ENCODE peak calls at places on chromosomes 1 and 21, in five cellular contexts. Y is RWPE1, U is lung, S is HFFc6, O is bronchial epithelial cell. I is an unnamed sample.

GRCh38 chr1:89615676-89616598 is 17.0 kb upstream of the LRRC8C start:
- DNase-seq in Y (peak; percentile 53), U (no peak), S (no peak), O (peak; percentile 83), I (no peak)

GRCh38 chr1:52139817-52140540 is 1.9 kb upstream of the ZFYVE9 start:
- DNase-seq in Y (peak; percentile 86), U (no peak), S (peak; percentile 83), O (peak; percentile 98), I (no peak)

GRCh38 chr1:63454269-63454668 is 68.8 kb downstream of the ITGB3BP start:
- DNase-seq in Y (no peak), U (no peak), S (peak; percentile 19), O (peak; percentile 14), I (no peak)

GRCh38 chr1:175877939-175878730 is 134.7 kb upstream of the TNR start:
- DNase-seq in Y (no peak), U (no peak), S (no peak), O (no peak), I (no peak)

GRCh38 chr1:3772027-3772714 is 378 bp upstream of the SMIM1 start:
- DNase-seq in Y (peak; percentile 95), U (peak; percentile 94), S (peak; percentile 36), O (peak; percentile 58), I (peak; percentile 92)

GRCh38 chr1:215273838-215274516 is 191.4 kb downstream of the KCNK2 start:
- DNase-seq in Y (peak; percentile 67), U (no peak), S (peak; percentile 74), O (peak; percentile 80), I (no peak)

GRCh38 chr1:234899041-234899787 is 229.4 kb downstream of the TOMM20 start:
- DNase-seq in Y (no peak), U (peak; percentile 54), S (peak; percentile 60), O (peak; percentile 86), I (no peak)

GRCh38 chr21:36075171-36075570 is 5.3 kb downstream of the CBR1 start:
- DNase-seq in Y (no peak), U (no peak), S (no peak), O (peak; percentile 45), I (no peak)

GRCh38 chr1:33151115-33151514 is 30.7 kb downstream of the TRIM62 start:
- DNase-seq in Y (no peak), U (no peak), S (no peak), O (no peak), I (no peak)

GRCh38 chr1:21586926-21587601 is 77.8 kb downstream of the ALPL start:
- DNase-seq in Y (peak; percentile 87), U (peak; percentile 73), S (peak; percentile 82), O (peak; percentile 73), I (peak; percentile 89)

GRCh38 chr1:229283183-229283611 is 12.3 kb downstream of the RAB4A start:
- DNase-seq in Y (no peak), U (no peak), S (no peak), O (no peak), I (no peak)

GRCh38 chr1:119160851-119161250 is 20.4 kb upstream of the WARS2 start:
- DNase-seq in Y (no peak), U (no peak), S (peak; percentile 86), O (peak; percentile 33), I (no peak)

GRCh38 chr21:27219068-27219467 is 252.2 kb upstream of the ADAMTS5 start:
- DNase-seq in Y (no peak), U (no peak), S (peak; percentile 50), O (peak; percentile 83), I (no peak)

GRCh38 chr21:27212444-27212843 is 245.6 kb upstream of the ADAMTS5 start:
- DNase-seq in Y (no peak), U (no peak), S (no peak), O (no peak), I (no peak)

GRCh38 chr21:27213328-27213727 is 246.4 kb upstream of the ADAMTS5 start:
- DNase-seq in Y (no peak), U (no peak), S (peak; percentile 10), O (peak; percentile 21), I (no peak)
- TF ChIP-seq CTCF in Y (no peak), U (no peak), S (peak; percentile 56), O (no peak), I (peak; percentile 53)

GRCh38 chr1:154794608-154795007 is 75.5 kb downstream of the KCNN3 start:
- DNase-seq in Y (no peak), U (no peak), S (no peak), O (no peak), I (no peak)

GRCh38 chr1:154793674-154794073 is 76.4 kb downstream of the KCNN3 start:
- DNase-seq in Y (no peak), U (no peak), S (no peak), O (no peak), I (no peak)

GRCh38 chr1:154792899-154793298 is 77.2 kb downstream of the KCNN3 start:
- DNase-seq in Y (no peak), U (no peak), S (no peak), O (no peak), I (no peak)

GRCh38 chr1:154788886-154789285 is 81.2 kb downstream of the KCNN3 start:
- DNase-seq in Y (no peak), U (no peak), S (no peak), O (no peak), I (no peak)

GRCh38 chr1:154791292-154792278 is 78.5 kb downstream of the KCNN3 start:
- DNase-seq in Y (peak; percentile 59), U (no peak), S (no peak), O (peak; percentile 55), I (no peak)
- TF ChIP-seq CTCF in Y (no peak), U (no peak), S (no peak), O (no peak), I (no peak)

DNA sequence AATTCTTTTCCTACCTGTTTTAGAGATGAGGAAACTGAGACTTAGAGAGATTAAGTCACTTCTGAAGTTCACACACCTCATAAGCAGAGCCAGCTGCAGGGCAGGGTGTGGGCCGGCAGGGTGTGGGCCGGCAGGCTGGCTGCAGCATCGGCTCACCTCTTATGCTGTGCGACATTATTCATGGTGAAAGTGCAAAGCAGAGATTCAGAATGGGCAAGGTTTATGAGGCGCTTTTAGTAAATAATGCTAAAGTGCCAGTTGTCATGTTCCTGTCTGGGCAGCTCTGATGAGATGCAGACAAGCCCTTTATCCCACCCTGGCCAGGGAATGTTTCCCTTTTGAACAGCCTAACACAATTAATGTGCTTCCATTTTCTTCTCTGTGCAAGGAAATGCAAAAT is 14.6 kb downstream of the MAB21L3 start:
- DNase-seq in Y (no peak), U (no peak), S (no peak), O (peak; percentile 42), I (no peak)
- TF ChIP-seq CTCF in Y (no peak), U (no peak), S (no peak), O (no peak), I (no peak)

DNA sequence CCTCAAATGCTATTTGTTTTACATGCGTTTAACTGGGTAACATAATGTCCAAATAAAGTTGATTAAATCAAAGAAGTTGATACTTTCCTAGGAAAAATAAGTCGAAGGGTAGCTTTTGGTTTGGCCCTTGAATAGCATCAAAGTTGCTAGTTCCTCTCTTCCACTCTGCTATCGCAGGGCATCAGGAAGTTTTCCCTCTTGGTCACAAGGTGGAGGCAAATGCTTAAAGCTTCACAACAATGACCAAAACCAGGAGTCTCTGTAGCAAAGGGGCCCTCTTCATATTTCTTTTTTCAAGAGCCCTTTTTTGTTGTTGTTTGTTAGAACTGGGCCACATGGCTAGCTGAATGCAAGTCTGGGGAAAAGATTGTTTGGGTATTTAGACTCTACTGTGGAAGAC is 668.4 kb downstream of the KCNT2 start:
- DNase-seq in Y (peak; percentile 34), U (no peak), S (no peak), O (peak; percentile 49), I (no peak)
- TF ChIP-seq CTCF in Y (no peak), U (no peak), S (no peak), O (peak; percentile 62), I (peak; percentile 42)

DNA sequence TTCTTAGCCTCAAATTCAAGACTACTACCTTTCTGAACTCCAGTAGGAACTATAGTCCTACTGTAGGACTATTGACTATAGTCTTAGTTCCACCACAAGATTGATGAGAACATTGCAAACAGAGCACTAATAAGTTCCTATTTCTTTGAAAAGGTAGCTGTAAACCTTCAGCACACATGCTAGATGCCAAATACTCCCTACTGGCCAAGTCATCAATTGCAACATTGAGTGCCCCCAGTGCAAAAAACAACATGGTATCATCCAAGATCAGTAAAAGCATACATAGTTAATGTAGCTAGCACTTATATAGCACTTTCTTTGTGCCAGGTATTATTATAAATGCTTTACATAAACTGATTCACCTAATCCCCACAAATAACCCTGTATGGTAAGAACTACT is 99.8 kb downstream of the MRPL39 start:
- DNase-seq in Y (no peak), U (no peak), S (no peak), O (peak; percentile 12), I (no peak)
- TF ChIP-seq CTCF in Y (no peak), U (no peak), S (peak; percentile 28), O (no peak), I (no peak)

GRCh38 chr1:36981771-36982622 is 52.3 kb downstream of the GRIK3 start:
- DNase-seq in Y (no peak), U (no peak), S (no peak), O (no peak), I (no peak)
- TF ChIP-seq CTCF in Y (no peak), U (no peak), S (no peak), O (no peak), I (no peak)

GRCh38 chr1:5897281-5897680 is 94.9 kb downstream of the NPHP4 start:
- DNase-seq in Y (no peak), U (no peak), S (no peak), O (no peak), I (no peak)
- TF ChIP-seq CTCF in Y (no peak), U (no peak), S (no peak), O (no peak), I (no peak)